ENCODE peak calls at places on chromosome 1, in five cellular contexts. Y is WERI-Rb-1, M is EL, Z is thoracic aorta, G is RPMI7951. R is an unnamed sample.

GRCh38 chr1:1435094-1435903 is at the start of gene VWA1:
- DNase-seq in G (peak; percentile 61), M (peak; percentile 62), Z (no peak), Y (peak; percentile 70), R (peak; percentile 94)

GRCh38 chr1:109427171-109427467 is 871 bp upstream of the PSMA5 start:
- DNase-seq in Y (no peak), M (no peak), G (no peak), Z (no peak), R (no peak)

GRCh38 chr1:59682405-59683080 is 132.2 kb upstream of the HOOK1 start:
- DNase-seq in G (no peak), Z (no peak), Y (no peak), M (no peak), R (no peak)

GRCh38 chr1:205017036-205017435 is 26.0 kb upstream of the CNTN2 start:
- DNase-seq in G (no peak), Z (no peak), Y (no peak), M (no peak), R (no peak)

GRCh38 chr1:152408664-152409063 is 5.4 kb downstream of the CRNN start:
- DNase-seq in M (no peak), Y (no peak), Z (no peak), G (no peak), R (no peak)

GRCh38 chr1:87796521-87796920 is 467.8 kb downstream of the LMO4 start:
- DNase-seq in Y (no peak), G (no peak), M (no peak), Z (no peak), R (no peak)

GRCh38 chr1:21341022-21341421 is 50.8 kb upstream of the ECE1 start:
- DNase-seq in G (no peak), Z (no peak), M (no peak), Y (no peak), R (no peak)

GRCh38 chr1:67126111-67126746 is 8.5 kb downstream of the C1orf141 start:
- DNase-seq in M (peak; percentile 23), Y (no peak), Z (no peak), G (peak; percentile 50), R (peak; percentile 32)

GRCh38 chr1:68016364-68016763 is 34.1 kb downstream of the DIRAS3 start:
- DNase-seq in Z (no peak), M (no peak), Y (no peak), G (peak; percentile 22), R (peak; percentile 42)

GRCh38 chr1:111436726-111437125 is 9.2 kb upstream of the OVGP1 start:
- DNase-seq in M (peak; percentile 49), Y (no peak), Z (no peak), G (no peak), R (no peak)

GRCh38 chr1:73909043-73909567 is 288.9 kb downstream of the LRRIQ3 start:
- DNase-seq in M (no peak), G (no peak), Y (no peak), Z (no peak), R (no peak)

GRCh38 chr1:223129229-223129851 is 13.7 kb downstream of the TLR5 start:
- DNase-seq in M (peak; percentile 42), Y (peak; percentile 58), Z (no peak), G (peak; percentile 32), R (peak; percentile 71)

GRCh38 chr1:221687731-221688487 is 54.0 kb downstream of the DUSP10 start:
- DNase-seq in M (no peak), Z (no peak), G (no peak), Y (peak; percentile 50), R (no peak)

GRCh38 chr1:93707956-93708355 is 26.3 kb upstream of the BCAR3 start:
- DNase-seq in G (no peak), Z (no peak), Y (no peak), M (no peak), R (no peak)